ENCODE peak calls at places on chromosomes 11 and 22, in eight cellular contexts. H, C, T, Q, K, J, G and A are unnamed samples.
A peak's percentile ranks its signal among the peaks of the same experiment; 100 is the strongest.

GRCh38 chr11:108947654-108948570 is 283.0 kb downstream of the DDX10 start:
- DNase-seq in H (no peak), G (no peak), J (no peak), Q (no peak), T (no peak), C (no peak), K (no peak), A (no peak)

GRCh38 chr11:63835156-63835540 is 3.8 kb upstream of the MARK2 start:
- DNase-seq in J (no peak), Q (no peak), H (no peak), K (no peak), T (no peak), C (no peak), G (no peak), A (no peak)

GRCh38 chr11:116533186-116533825 is 239.5 kb downstream of the BUD13 start:
- DNase-seq in Q (peak; percentile 34), K (no peak), J (no peak), G (no peak), H (no peak), C (no peak), T (no peak), A (no peak)

GRCh38 chr11:58286249-58286648 is 18.2 kb upstream of the OR10W1 start:
- DNase-seq in C (no peak), K (peak; percentile 62), H (no peak), J (no peak), T (no peak), Q (no peak), G (no peak), A (no peak)

GRCh38 chr11:119403021-119403420 is 20.0 kb downstream of the THY1 start:
- DNase-seq in G (no peak), T (no peak), C (no peak), H (no peak), K (peak; percentile 40), Q (no peak), J (no peak), A (no peak)

GRCh38 chr22:45999379-45999971 is 22.5 kb upstream of the WNT7B start:
- DNase-seq in H (no peak), K (no peak), G (no peak), Q (peak; percentile 54), C (no peak), J (peak; percentile 24), T (no peak), A (no peak)

GRCh38 chr11:72773291-72773690 is 20.6 kb downstream of the STARD10 start:
- DNase-seq in Q (no peak), H (no peak), C (peak; percentile 62), K (peak; percentile 82), J (peak; percentile 73), T (no peak), G (no peak), A (no peak)

GRCh38 chr11:124174001-124174400 is 9.1 kb upstream of the OR10D3 start:
- DNase-seq in H (no peak), T (no peak), C (no peak), Q (no peak), K (peak; percentile 78), G (no peak), J (no peak), A (peak; percentile 51)

GRCh38 chr22:32920032-32920628 is 118.6 kb downstream of the TIMP3 start:
- DNase-seq in T (no peak), Q (no peak), J (peak; percentile 58), K (peak; percentile 14), C (peak; percentile 63), H (peak; percentile 40), G (no peak), A (no peak)

GRCh38 chr11:34080609-34081008 is 24.8 kb upstream of the NAT10 start:
- DNase-seq in G (no peak), Q (no peak), C (no peak), T (no peak), K (no peak), J (no peak), H (no peak), A (no peak)

GRCh38 chr11:34086554-34087278 is 18.7 kb upstream of the NAT10 start:
- DNase-seq in C (no peak), H (no peak), G (no peak), T (no peak), Q (no peak), K (no peak), J (no peak), A (no peak)

GRCh38 chr11:34084637-34085036 is 20.8 kb upstream of the NAT10 start:
- DNase-seq in K (no peak), T (no peak), G (no peak), J (no peak), H (no peak), Q (no peak), C (no peak), A (no peak)
- H3K36me3 ChIP-seq in K (peaks cover 10% of the 10 kb centered on the region), T (peaks cover 89% of the 10 kb centered on the region), G (peaks cover 46% of the 10 kb centered on the region), J (peaks cover 3% of the 10 kb centered on the region), H (peaks cover 79% of the 10 kb centered on the region), Q (peaks cover 96% of the 10 kb centered on the region), C (no peaks in the 10 kb centered on the region), A (peaks cover 79% of the 10 kb centered on the region)

GRCh38 chr22:31585161-31585859 is 76.7 kb downstream of the PISD start:
- DNase-seq in K (no peak), G (no peak), Q (no peak), J (no peak), H (no peak), C (no peak), T (no peak), A (no peak)
- H3K36me3 ChIP-seq in K (no peaks in the 10 kb centered on the region), G (peaks cover 41% of the 10 kb centered on the region), Q (peaks cover 24% of the 10 kb centered on the region), J (no peaks in the 10 kb centered on the region), H (peaks cover 9% of the 10 kb centered on the region), C (no peaks in the 10 kb centered on the region), T (peaks cover 8% of the 10 kb centered on the region), A (no peaks in the 10 kb centered on the region)

GRCh38 chr11:20053572-20053971 is 106.7 kb downstream of the DBX1 start:
- DNase-seq in Q (no peak), H (no peak), C (no peak), G (no peak), J (no peak), K (no peak), T (no peak), A (no peak)
- H3K36me3 ChIP-seq in Q (peaks cover 38% of the 10 kb centered on the region), H (peaks cover 6% of the 10 kb centered on the region), C (no peaks in the 10 kb centered on the region), G (no peaks in the 10 kb centered on the region), J (no peaks in the 10 kb centered on the region), K (no peaks in the 10 kb centered on the region), T (peaks cover 25% of the 10 kb centered on the region), A (peaks cover 14% of the 10 kb centered on the region)

DNA sequence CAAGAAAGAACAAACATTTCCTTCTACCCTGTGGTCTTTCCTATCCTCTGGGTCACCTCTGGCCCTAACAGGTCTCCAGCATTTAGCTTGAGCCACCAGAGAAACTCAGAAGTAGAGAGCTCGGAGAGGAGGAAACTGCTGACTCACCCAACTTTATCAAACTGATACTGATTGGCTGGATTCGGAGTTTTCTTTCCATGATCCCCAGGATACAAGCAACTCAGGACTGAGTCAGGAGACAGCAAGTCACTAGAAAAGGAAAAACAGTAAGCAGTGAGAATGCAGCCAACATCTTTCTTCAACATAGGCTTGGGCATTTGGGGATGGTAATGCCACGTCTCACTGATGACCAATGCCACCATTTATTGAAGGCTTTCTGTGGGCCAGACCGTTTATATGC is 32.7 kb downstream of the THOC5 start:
- DNase-seq in Q (no peak), T (no peak), H (no peak), K (no peak), C (no peak), J (no peak), G (no peak), A (no peak)
- H3K36me3 ChIP-seq in Q (peaks cover 98% of the 10 kb centered on the region), T (peaks cover 96% of the 10 kb centered on the region), H (peaks cover 32% of the 10 kb centered on the region), K (no peaks in the 10 kb centered on the region), C (no peaks in the 10 kb centered on the region), J (no peaks in the 10 kb centered on the region), G (peaks cover 75% of the 10 kb centered on the region), A (peaks cover 65% of the 10 kb centered on the region)

GRCh38 chr11:44535201-44535980 is 30.1 kb upstream of the CD82 start:
- DNase-seq in T (no peak), G (no peak), C (no peak), Q (no peak), J (no peak), K (no peak), H (no peak), A (no peak)
- H3K36me3 ChIP-seq in T (no peaks in the 10 kb centered on the region), G (no peaks in the 10 kb centered on the region), C (no peaks in the 10 kb centered on the region), Q (no peaks in the 10 kb centered on the region), J (no peaks in the 10 kb centered on the region), K (no peaks in the 10 kb centered on the region), H (no peaks in the 10 kb centered on the region), A (no peaks in the 10 kb centered on the region)

DNA sequence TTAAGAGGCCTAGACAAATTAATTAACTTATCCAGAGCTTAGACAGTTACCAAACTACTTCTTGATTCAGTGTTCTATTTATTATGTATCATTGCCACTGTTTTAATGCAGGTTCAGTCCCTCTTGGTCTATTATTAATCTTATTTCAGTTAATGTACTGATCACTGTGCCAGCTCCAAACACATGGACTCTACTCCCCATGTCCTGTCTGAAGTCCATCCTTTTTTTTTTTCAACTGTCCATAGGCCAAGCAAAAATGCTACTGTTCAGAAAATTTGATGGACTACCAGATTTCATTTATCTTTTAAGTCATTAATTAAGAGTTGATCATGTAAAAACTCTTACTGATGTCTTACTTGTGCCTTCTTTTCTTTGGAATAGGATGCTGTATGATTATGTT is 11.9 kb downstream of the POLD3 start:
- DNase-seq in J (no peak), Q (no peak), H (no peak), K (no peak), T (no peak), G (no peak), C (no peak), A (no peak)
- H3K36me3 ChIP-seq in J (no peaks in the 10 kb centered on the region), Q (peaks cover 38% of the 10 kb centered on the region), H (no peaks in the 10 kb centered on the region), K (no peaks in the 10 kb centered on the region), T (peaks cover 11% of the 10 kb centered on the region), G (peaks cover 4% of the 10 kb centered on the region), C (no peaks in the 10 kb centered on the region), A (peaks cover 7% of the 10 kb centered on the region)

DNA sequence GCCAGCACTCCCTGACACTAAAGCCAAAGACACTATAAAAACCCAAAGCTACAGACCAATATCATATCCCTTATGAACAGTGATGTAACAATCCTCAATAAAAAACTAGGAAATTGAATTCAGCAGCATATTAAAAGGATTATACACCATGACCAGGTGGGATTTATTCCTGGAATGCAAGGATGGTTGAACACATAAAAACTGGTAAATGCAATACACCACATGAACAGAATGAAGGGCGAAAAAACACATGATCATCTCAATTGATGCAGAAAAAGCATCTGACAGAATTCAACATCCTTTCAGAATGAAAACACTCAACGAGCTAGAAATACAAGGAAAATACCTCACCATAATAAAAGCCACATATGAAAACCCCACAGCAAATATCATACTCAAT is 31.3 kb downstream of the OSBP start:
- DNase-seq in K (no peak), H (no peak), G (no peak), Q (no peak), T (no peak), C (no peak), J (no peak), A (no peak)
- H3K36me3 ChIP-seq in K (peaks cover 6% of the 10 kb centered on the region), H (peaks cover 30% of the 10 kb centered on the region), G (peaks cover 27% of the 10 kb centered on the region), Q (peaks cover 84% of the 10 kb centered on the region), T (peaks cover 41% of the 10 kb centered on the region), C (no peaks in the 10 kb centered on the region), J (no peaks in the 10 kb centered on the region), A (peaks cover 51% of the 10 kb centered on the region)

DNA sequence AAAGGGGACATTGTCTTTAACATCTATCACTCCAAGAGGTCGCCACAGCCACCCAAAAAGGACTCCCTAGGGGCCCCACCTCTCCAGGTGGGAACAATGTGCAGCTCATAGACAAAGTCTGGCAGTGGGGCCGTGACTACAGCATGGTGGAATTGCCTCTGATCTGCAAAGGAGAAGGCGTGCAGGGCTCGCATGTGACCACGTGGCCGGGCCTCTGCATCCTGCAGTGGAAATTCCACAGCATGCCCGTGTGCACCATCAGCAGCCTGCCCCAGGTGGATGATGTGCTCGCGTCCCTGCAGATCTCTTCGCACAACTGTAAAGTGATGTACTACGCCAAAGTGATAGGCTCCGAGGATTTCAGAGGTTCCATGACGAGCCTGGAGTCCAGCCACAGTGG is 18.5 kb downstream of the ALKBH3 start:
- DNase-seq in T (peak; percentile 52), H (no peak), C (no peak), K (no peak), G (no peak), Q (no peak), J (no peak), A (no peak)
- H3K36me3 ChIP-seq in T (peaks cover 63% of the 10 kb centered on the region), H (peaks cover 25% of the 10 kb centered on the region), C (no peaks in the 10 kb centered on the region), K (no peaks in the 10 kb centered on the region), G (peaks cover 21% of the 10 kb centered on the region), Q (peaks cover 87% of the 10 kb centered on the region), J (no peaks in the 10 kb centered on the region), A (peaks cover 31% of the 10 kb centered on the region)

GRCh38 chr11:65609236-65609635 is 4.8 kb downstream of the MAP3K11 start:
- DNase-seq in T (no peak), J (no peak), C (no peak), K (no peak), Q (no peak), G (no peak), H (no peak), A (no peak)
- H3K36me3 ChIP-seq in T (peaks cover 40% of the 10 kb centered on the region), J (no peaks in the 10 kb centered on the region), C (no peaks in the 10 kb centered on the region), K (no peaks in the 10 kb centered on the region), Q (peaks cover 55% of the 10 kb centered on the region), G (peaks cover 14% of the 10 kb centered on the region), H (peaks cover 19% of the 10 kb centered on the region), A (peaks cover 16% of the 10 kb centered on the region)